ENCODE peak calls at places on chromosomes 4 and X, in eight cellular contexts. One of them, this sample, is unnamed. For H3K36me3, the result is how much of the 10 kb centered on the place peaks cover.

GRCh38 chrX:128457674-128458073 is 405.5 kb upstream of the ACTRT1 start:
- DNase-seq in upper lobe of left lung: no peak
- DNase-seq in fibroblast of lung: no peak
- DNase-seq in keratinocyte: no peak
- DNase-seq in upper lobe of right lung: no peak
- DNase-seq in K562: no peak
- DNase-seq in ovary: no peak
- DNase-seq in colonic mucosa: no peak
- DNase-seq in this sample: no peak

GRCh38 chr4:86963697-86964096 is 28.9 kb downstream of the AFF1 start:
- DNase-seq in upper lobe of left lung: no peak
- DNase-seq in fibroblast of lung: peak
- DNase-seq in keratinocyte: peak
- DNase-seq in upper lobe of right lung: no peak
- DNase-seq in K562: no peak
- DNase-seq in ovary: no peak
- DNase-seq in colonic mucosa: no peak
- DNase-seq in this sample: no peak

GRCh38 chr4:176762661-176763308 is 29.9 kb downstream of the VEGFC start:
- DNase-seq in upper lobe of left lung: no peak
- DNase-seq in fibroblast of lung: no peak
- DNase-seq in keratinocyte: no peak
- DNase-seq in upper lobe of right lung: no peak
- DNase-seq in K562: no peak
- DNase-seq in ovary: no peak
- DNase-seq in colonic mucosa: no peak
- DNase-seq in this sample: no peak

GRCh38 chr4:55184600-55185523 is 59.5 kb upstream of the KDR start:
- DNase-seq in upper lobe of left lung: no peak
- DNase-seq in fibroblast of lung: peak
- DNase-seq in keratinocyte: peak
- DNase-seq in upper lobe of right lung: no peak
- DNase-seq in K562: peak
- DNase-seq in ovary: no peak
- DNase-seq in colonic mucosa: peak
- DNase-seq in this sample: no peak

GRCh38 chr4:165006457-165006856 is 25.3 kb upstream of the TRIM60 start:
- DNase-seq in upper lobe of left lung: no peak
- DNase-seq in fibroblast of lung: no peak
- DNase-seq in keratinocyte: no peak
- DNase-seq in upper lobe of right lung: no peak
- DNase-seq in K562: no peak
- DNase-seq in ovary: no peak
- DNase-seq in colonic mucosa: no peak
- DNase-seq in this sample: no peak

GRCh38 chr4:3491681-3492405 is 28.7 kb downstream of the DOK7 start:
- DNase-seq in upper lobe of left lung: no peak
- DNase-seq in fibroblast of lung: peak
- DNase-seq in keratinocyte: no peak
- DNase-seq in upper lobe of right lung: no peak
- DNase-seq in K562: no peak
- DNase-seq in ovary: no peak
- DNase-seq in colonic mucosa: no peak
- DNase-seq in this sample: peak

GRCh38 chrX:120603707-120604358 is at the start of gene MCTS1:
- DNase-seq in upper lobe of left lung: peak
- DNase-seq in fibroblast of lung: peak
- DNase-seq in keratinocyte: peak
- DNase-seq in upper lobe of right lung: peak
- DNase-seq in K562: peak
- DNase-seq in ovary: peak
- DNase-seq in colonic mucosa: peak
- DNase-seq in this sample: peak

GRCh38 chrX:152177052-152177451 is 38.7 kb upstream of the MAGEA10 start:
- DNase-seq in upper lobe of left lung: no peak
- DNase-seq in fibroblast of lung: no peak
- DNase-seq in keratinocyte: no peak
- DNase-seq in upper lobe of right lung: no peak
- DNase-seq in K562: peak
- DNase-seq in ovary: no peak
- DNase-seq in colonic mucosa: no peak
- DNase-seq in this sample: no peak

GRCh38 chrX:18886344-18887161 is 97.4 kb downstream of the PHKA2 start:
- DNase-seq in upper lobe of left lung: peak
- DNase-seq in fibroblast of lung: peak
- DNase-seq in keratinocyte: no peak
- DNase-seq in upper lobe of right lung: peak
- DNase-seq in K562: peak
- DNase-seq in ovary: peak
- DNase-seq in colonic mucosa: peak
- DNase-seq in this sample: no peak

GRCh38 chrX:78710146-78710545 is 37.4 kb upstream of the LPAR4 start:
- DNase-seq in upper lobe of left lung: no peak
- DNase-seq in fibroblast of lung: peak
- DNase-seq in keratinocyte: no peak
- DNase-seq in upper lobe of right lung: no peak
- DNase-seq in K562: no peak
- DNase-seq in ovary: no peak
- DNase-seq in colonic mucosa: no peak
- DNase-seq in this sample: no peak

GRCh38 chr4:70895846-70896435 is 6.2 kb upstream of the MOB1B start:
- DNase-seq in upper lobe of left lung: no peak
- DNase-seq in fibroblast of lung: no peak
- DNase-seq in keratinocyte: no peak
- DNase-seq in upper lobe of right lung: no peak
- DNase-seq in K562: no peak
- DNase-seq in ovary: no peak
- DNase-seq in colonic mucosa: no peak
- DNase-seq in this sample: no peak

GRCh38 chrX:344371-344901 is 25.8 kb upstream of the GTPBP6 start:
- DNase-seq in upper lobe of left lung: no peak
- DNase-seq in fibroblast of lung: no peak
- DNase-seq in keratinocyte: no peak
- DNase-seq in upper lobe of right lung: peak
- DNase-seq in K562: no peak
- DNase-seq in ovary: no peak
- DNase-seq in colonic mucosa: no peak
- DNase-seq in this sample: no peak

GRCh38 chr4:86117781-86118302 is 242.0 kb downstream of the MAPK10 start:
- DNase-seq in upper lobe of left lung: no peak
- DNase-seq in fibroblast of lung: peak
- DNase-seq in keratinocyte: no peak
- DNase-seq in upper lobe of right lung: no peak
- DNase-seq in K562: no peak
- DNase-seq in ovary: no peak
- DNase-seq in colonic mucosa: no peak
- DNase-seq in this sample: peak

GRCh38 chr4:13171292-13172057 is 312.7 kb downstream of the RAB28 start:
- DNase-seq in upper lobe of left lung: no peak
- DNase-seq in fibroblast of lung: no peak
- DNase-seq in keratinocyte: no peak
- DNase-seq in upper lobe of right lung: no peak
- DNase-seq in K562: no peak
- DNase-seq in ovary: no peak
- DNase-seq in colonic mucosa: no peak
- DNase-seq in this sample: no peak
- TF ChIP-seq CTCF in upper lobe of left lung: no peak
- TF ChIP-seq CTCF in fibroblast of lung: no peak
- TF ChIP-seq CTCF in keratinocyte: no peak
- TF ChIP-seq CTCF in upper lobe of right lung: no peak
- TF ChIP-seq CTCF in K562: no peak
- TF ChIP-seq CTCF in ovary: no peak
- TF ChIP-seq CTCF in colonic mucosa: no peak
- TF ChIP-seq CTCF in this sample: no peak

DNA sequence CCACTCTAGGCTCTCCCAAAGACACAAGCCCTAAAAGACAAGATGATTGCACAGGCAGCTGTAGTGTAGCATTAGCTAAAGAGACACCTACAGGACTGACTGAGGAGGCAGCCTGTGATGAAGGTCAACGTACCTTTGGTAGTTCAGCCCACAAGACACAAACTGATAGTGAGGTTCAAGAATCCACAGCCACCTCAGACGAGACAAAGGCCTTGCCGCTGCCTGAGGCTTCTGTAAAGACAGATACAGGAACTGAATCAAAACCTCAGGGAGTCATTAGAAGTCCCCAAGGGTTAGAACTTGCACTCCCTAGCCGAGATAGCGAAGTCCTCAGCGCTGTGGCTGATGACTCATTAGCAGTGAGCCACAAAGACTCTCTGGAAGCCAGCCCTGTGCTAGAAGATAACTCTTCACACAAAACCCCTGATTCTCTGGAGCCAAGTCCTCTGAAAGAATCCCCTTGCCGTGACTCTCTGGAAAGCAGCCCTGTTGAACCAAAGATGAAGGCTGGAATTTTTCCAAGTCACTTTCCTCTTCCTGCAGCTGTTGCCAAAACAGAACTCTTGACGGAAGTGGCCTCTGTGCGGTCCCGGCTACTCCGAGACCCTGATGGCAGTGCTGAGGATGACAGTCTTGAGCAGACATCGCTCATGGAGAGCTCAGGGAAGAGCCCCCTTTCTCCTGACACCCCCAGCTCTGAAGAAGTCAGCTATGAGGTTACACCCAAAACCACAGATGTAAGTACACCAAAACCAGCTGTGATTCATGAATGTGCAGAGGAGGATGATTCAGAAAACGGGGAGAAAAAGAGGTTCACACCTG is 306.3 kb downstream of the ANK2 start:
- DNase-seq in upper lobe of left lung: peak
- DNase-seq in fibroblast of lung: peak
- DNase-seq in keratinocyte: peak
- DNase-seq in upper lobe of right lung: no peak
- DNase-seq in K562: no peak
- DNase-seq in ovary: no peak
- DNase-seq in colonic mucosa: no peak
- DNase-seq in this sample: no peak
- H3K4me3 ChIP-seq in upper lobe of left lung: no peak
- H3K4me3 ChIP-seq in fibroblast of lung: no peak
- H3K4me3 ChIP-seq in keratinocyte: no peak
- H3K4me3 ChIP-seq in upper lobe of right lung: no peak
- H3K4me3 ChIP-seq in K562: no peak
- H3K4me3 ChIP-seq in ovary: no peak
- H3K4me3 ChIP-seq in colonic mucosa: no peak
- H3K4me3 ChIP-seq in this sample: no peak

DNA sequence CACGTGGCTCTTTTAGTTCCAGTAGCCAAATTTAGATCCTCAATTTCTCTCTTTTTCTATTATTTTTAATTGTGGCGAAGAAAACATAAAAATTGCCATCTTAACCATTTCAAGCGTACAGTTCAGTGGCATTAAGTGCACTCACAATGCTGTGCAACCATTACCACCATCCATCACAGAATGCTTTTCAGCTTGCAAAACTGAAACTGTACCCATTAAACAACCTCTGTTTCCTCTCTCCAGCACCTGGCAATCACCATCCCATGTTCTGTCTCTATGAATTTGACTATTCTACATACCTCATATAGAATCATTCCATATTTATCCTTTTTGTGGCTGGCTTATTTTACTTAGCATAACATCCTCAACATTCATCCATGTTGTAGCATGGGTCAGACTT is 74.9 kb downstream of the METTL14 start:
- DNase-seq in upper lobe of left lung: no peak
- DNase-seq in fibroblast of lung: no peak
- DNase-seq in keratinocyte: no peak
- DNase-seq in upper lobe of right lung: no peak
- DNase-seq in K562: no peak
- DNase-seq in ovary: no peak
- DNase-seq in colonic mucosa: no peak
- DNase-seq in this sample: no peak
- H3K36me3 ChIP-seq in upper lobe of left lung: under half
- H3K36me3 ChIP-seq in fibroblast of lung: under half
- H3K36me3 ChIP-seq in keratinocyte: under half
- H3K36me3 ChIP-seq in upper lobe of right lung: under half
- H3K36me3 ChIP-seq in K562: under half
- H3K36me3 ChIP-seq in ovary: under half
- H3K36me3 ChIP-seq in colonic mucosa: under half
- H3K36me3 ChIP-seq in this sample: under half

GRCh38 chr4:25790024-25790423 is 72.8 kb downstream of the SEL1L3 start:
- DNase-seq in upper lobe of left lung: no peak
- DNase-seq in fibroblast of lung: no peak
- DNase-seq in keratinocyte: no peak
- DNase-seq in upper lobe of right lung: no peak
- DNase-seq in K562: no peak
- DNase-seq in ovary: no peak
- DNase-seq in colonic mucosa: no peak
- DNase-seq in this sample: no peak

GRCh38 chr4:25795091-25795490 is 67.7 kb downstream of the SEL1L3 start:
- DNase-seq in upper lobe of left lung: no peak
- DNase-seq in fibroblast of lung: no peak
- DNase-seq in keratinocyte: no peak
- DNase-seq in upper lobe of right lung: no peak
- DNase-seq in K562: no peak
- DNase-seq in ovary: no peak
- DNase-seq in colonic mucosa: no peak
- DNase-seq in this sample: no peak

GRCh38 chr4:25792843-25793242 is 69.9 kb downstream of the SEL1L3 start:
- DNase-seq in upper lobe of left lung: no peak
- DNase-seq in fibroblast of lung: no peak
- DNase-seq in keratinocyte: no peak
- DNase-seq in upper lobe of right lung: no peak
- DNase-seq in K562: no peak
- DNase-seq in ovary: no peak
- DNase-seq in colonic mucosa: no peak
- DNase-seq in this sample: no peak

GRCh38 chr4:25788839-25789238 is 73.9 kb downstream of the SEL1L3 start:
- DNase-seq in upper lobe of left lung: no peak
- DNase-seq in fibroblast of lung: no peak
- DNase-seq in keratinocyte: no peak
- DNase-seq in upper lobe of right lung: no peak
- DNase-seq in K562: no peak
- DNase-seq in ovary: no peak
- DNase-seq in colonic mucosa: no peak
- DNase-seq in this sample: no peak

GRCh38 chr4:25792200-25792791 is 70.5 kb downstream of the SEL1L3 start:
- DNase-seq in upper lobe of left lung: peak
- DNase-seq in fibroblast of lung: peak
- DNase-seq in keratinocyte: no peak
- DNase-seq in upper lobe of right lung: no peak
- DNase-seq in K562: peak
- DNase-seq in ovary: no peak
- DNase-seq in colonic mucosa: peak
- DNase-seq in this sample: no peak
- TF ChIP-seq CTCF in upper lobe of left lung: no peak
- TF ChIP-seq CTCF in fibroblast of lung: no peak
- TF ChIP-seq CTCF in keratinocyte: peak
- TF ChIP-seq CTCF in upper lobe of right lung: peak
- TF ChIP-seq CTCF in K562: peak
- TF ChIP-seq CTCF in ovary: no peak
- TF ChIP-seq CTCF in colonic mucosa: peak
- TF ChIP-seq CTCF in this sample: peak